ENCODE peak calls at places on chromosomes 16 and 17, in six cellular contexts. O is AG04450, N is nephron progenitor cell, Q is neural crest cell, M is thoracic aorta, C is HCT116. R is an unnamed sample.

GRCh38 chr16:29877266-29877961 is 14.4 kb upstream of the CDIPT start:
- DNase-seq in O (no peak), C (peak), N (peak), Q (no peak), M (no peak), R (peak)

GRCh38 chr17:20234266-20234665 is 225.1 kb downstream of the SPECC1 start:
- DNase-seq in N (no peak), C (no peak), M (no peak), O (no peak), Q (no peak), R (no peak)

GRCh38 chr16:87744750-87745514 is 20.9 kb downstream of the KLHDC4 start:
- DNase-seq in C (no peak), N (no peak), Q (no peak), O (no peak), M (no peak), R (peak)

GRCh38 chr16:81818514-81819304 is 39.6 kb downstream of the PLCG2 start:
- DNase-seq in M (no peak), N (no peak), C (no peak), O (no peak), Q (no peak), R (no peak)

GRCh38 chr17:19904924-19905323 is 37.2 kb upstream of the ULK2 start:
- DNase-seq in O (no peak), N (no peak), M (no peak), C (no peak), Q (no peak), R (peak)

GRCh38 chr17:17358866-17359265 is 55.7 kb downstream of the NT5M start:
- DNase-seq in M (no peak), N (no peak), C (no peak), O (no peak), Q (no peak), R (no peak)

GRCh38 chr17:48194097-48194550 is 86.6 kb downstream of the SNX11 start:
- DNase-seq in Q (no peak), C (peak), N (no peak), M (no peak), O (peak), R (no peak)

GRCh38 chr17:48048321-48049140 is at the start of gene NFE2L1:
- DNase-seq in Q (peak), O (peak), N (peak), C (peak), M (peak), R (peak)

GRCh38 chr16:84084570-84085270 is 32.0 kb downstream of the MBTPS1 start:
- DNase-seq in O (peak), Q (peak), M (no peak), N (peak), C (peak), R (peak)

GRCh38 chr16:67013823-67014640 is 14.9 kb upstream of the CBFB start:
- DNase-seq in C (no peak), M (no peak), Q (peak), N (peak), O (no peak), R (peak)

GRCh38 chr16:67016143-67016542 is 12.8 kb upstream of the CBFB start:
- DNase-seq in O (no peak), N (no peak), Q (no peak), M (no peak), C (no peak), R (peak)

GRCh38 chr16:67016681-67017450 is 12.1 kb upstream of the CBFB start:
- DNase-seq in C (no peak), M (no peak), Q (no peak), N (no peak), O (no peak), R (peak)

GRCh38 chr16:67014641-67015315 is 14.2 kb upstream of the CBFB start:
- DNase-seq in C (no peak), M (no peak), O (no peak), Q (no peak), N (no peak), R (no peak)

GRCh38 chr16:67015317-67015731 is 13.6 kb upstream of the CBFB start:
- DNase-seq in Q (no peak), O (no peak), C (peak), M (no peak), N (no peak), R (peak)
- TF ChIP-seq CTCF in Q (no peak), O (no peak), C (peak), M (no peak), N (no peak), R (no peak)

DNA sequence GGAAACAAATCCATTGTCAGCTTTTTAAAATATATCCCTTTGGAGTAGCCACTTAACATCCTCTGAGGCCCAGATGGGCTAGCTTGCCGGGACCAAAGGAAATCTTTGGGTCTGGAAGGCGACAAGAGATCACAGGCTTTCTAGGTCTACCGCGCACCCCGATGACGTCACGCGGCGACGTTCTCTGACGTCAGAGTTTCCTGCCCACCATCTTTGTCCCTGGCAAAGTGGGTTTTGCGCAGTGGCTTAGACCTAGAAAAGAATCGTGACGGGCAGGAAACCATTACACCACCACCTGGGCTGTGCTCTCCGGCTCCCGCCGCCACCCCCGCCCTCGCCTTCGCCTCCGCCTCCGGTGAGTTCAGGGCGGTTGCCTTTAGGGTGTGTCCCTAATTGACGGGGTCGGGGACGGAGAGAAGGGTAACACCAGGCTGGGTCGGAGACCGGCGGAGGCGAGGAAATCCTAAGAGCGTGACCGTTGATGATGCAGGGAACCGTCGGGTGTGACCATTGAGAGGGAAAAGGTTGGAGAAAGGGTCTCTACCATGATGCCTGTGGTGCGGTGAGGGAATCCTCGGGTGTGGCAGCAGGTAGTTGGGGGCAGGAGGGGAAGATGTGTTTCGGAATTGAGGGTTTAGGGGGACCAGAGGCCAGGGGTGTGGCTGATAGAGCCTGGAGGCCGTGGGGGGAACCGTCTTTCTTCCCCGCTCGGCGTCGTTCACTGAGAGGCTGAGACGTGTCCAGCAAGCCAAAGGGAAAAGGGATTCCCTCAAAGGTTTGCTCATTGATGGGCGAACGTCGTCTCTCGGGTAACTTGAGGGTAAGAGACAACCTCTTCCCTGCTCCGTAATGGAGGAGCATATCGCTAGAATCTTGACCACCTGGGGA is at the start of gene AP2B1:
- DNase-seq in N (peak), O (peak), Q (peak), M (peak), C (peak), R (peak)
- TF ChIP-seq CTCF in N (no peak), O (no peak), Q (no peak), M (no peak), C (no peak), R (no peak)

GRCh38 chr16:74724820-74725549 is 24.3 kb upstream of the MLKL start:
- DNase-seq in N (no peak), Q (peak), C (no peak), O (peak), M (no peak), R (no peak)
- TF ChIP-seq CTCF in N (no peak), Q (no peak), C (no peak), O (peak), M (peak), R (no peak)

GRCh38 chr17:75843577-75844529 is at the start of gene UNC13D:
- DNase-seq in O (no peak), Q (no peak), N (no peak), C (no peak), M (no peak), R (peak)

GRCh38 chr17:75845933-75846700 is 1.9 kb upstream of the UNC13D start:
- DNase-seq in O (no peak), M (no peak), Q (no peak), N (no peak), C (no peak), R (no peak)

GRCh38 chr17:75842963-75843576 is 1.1 kb downstream of the UNC13D start:
- DNase-seq in C (no peak), Q (no peak), M (no peak), N (no peak), O (no peak), R (no peak)

GRCh38 chr17:75845058-75845711 is 981 bp upstream of the UNC13D start:
- DNase-seq in O (no peak), M (peak), Q (peak), N (peak), C (peak), R (peak)

DNA sequence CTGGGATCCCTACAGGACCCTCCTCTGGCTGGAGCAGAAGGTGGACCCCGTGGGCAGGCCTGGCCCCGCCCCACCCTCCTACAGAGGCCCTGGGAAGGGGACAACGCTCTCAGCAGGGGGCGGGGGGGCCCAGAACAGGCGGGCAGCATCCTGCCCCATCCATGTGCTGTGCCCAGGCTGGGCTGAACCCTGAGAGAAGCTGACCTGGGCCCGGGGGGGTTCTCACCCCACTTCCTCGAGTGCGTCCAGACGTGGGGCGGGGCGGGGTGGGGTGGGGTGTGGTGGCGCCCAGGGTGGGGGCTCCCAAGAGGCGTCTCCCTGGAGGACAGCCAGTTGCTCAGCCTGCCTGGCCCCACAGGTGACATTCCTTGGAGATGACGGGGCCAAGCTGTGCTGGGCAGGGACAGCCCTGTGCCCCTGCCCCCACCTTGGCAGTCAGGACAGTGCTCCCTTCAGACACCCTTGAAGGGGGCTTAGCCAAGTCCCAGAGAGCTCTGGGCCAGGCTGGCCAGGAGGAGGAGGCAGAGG is 390 bp upstream of the UNC13D start:
- DNase-seq in C (peak), O (no peak), Q (no peak), M (no peak), N (no peak), R (peak)
- TF ChIP-seq CTCF in C (no peak), O (no peak), Q (no peak), M (no peak), N (no peak), R (no peak)

DNA sequence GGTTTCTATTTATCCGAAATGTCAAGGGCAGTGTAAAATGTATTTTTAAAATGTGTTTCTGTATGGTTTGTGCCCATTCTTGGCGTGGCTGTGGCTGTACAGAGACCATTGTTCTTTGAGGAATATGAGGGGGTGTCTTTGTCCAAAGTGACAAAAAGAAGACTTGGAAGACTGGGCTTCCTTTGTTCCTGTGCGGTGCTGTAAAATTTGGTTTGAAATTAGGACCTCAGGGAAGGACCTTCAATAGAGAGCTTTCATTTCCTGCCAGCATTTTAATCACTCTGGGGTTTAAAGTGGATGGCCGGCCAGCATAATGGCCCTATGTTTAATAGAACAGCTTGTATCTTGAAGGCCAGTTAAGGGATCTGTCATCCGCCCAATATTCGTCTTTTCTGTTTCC is 190.1 kb upstream of the TBX2 start:
- DNase-seq in O (no peak), N (no peak), C (no peak), Q (no peak), M (no peak), R (no peak)
- TF ChIP-seq CTCF in O (no peak), N (no peak), C (no peak), Q (no peak), M (no peak), R (no peak)

GRCh38 chr17:10415161-10415560 is 6.6 kb downstream of the MYH8 start:
- DNase-seq in Q (no peak), M (no peak), C (no peak), N (no peak), O (no peak), R (no peak)
- TF ChIP-seq CTCF in Q (no peak), M (no peak), C (no peak), N (no peak), O (no peak), R (no peak)